ENCODE peak calls at places on chromosome X, in seven cellular contexts. T, Q, N, R, H, D and O are unnamed samples.

GRCh38 chrX:16594490-16594889 is 55.5 kb upstream of the S100G start:
- DNase-seq in N (no peak), H (no peak), D (no peak), R (no peak), T (no peak), Q (no peak), O (no peak)

GRCh38 chrX:142616636-142617035 is 409.1 kb upstream of the SPANXN4 start:
- DNase-seq in R (no peak), H (no peak), D (no peak), Q (no peak), T (no peak), N (no peak), O (no peak)

GRCh38 chrX:97539970-97540519 is 656.3 kb downstream of the RPA4 start:
- DNase-seq in R (no peak), N (no peak), D (no peak), Q (no peak), H (no peak), T (peak; percentile 0), O (no peak)

GRCh38 chrX:49754238-49754857 is 58.6 kb upstream of the PAGE1 start:
- DNase-seq in N (peak; percentile 32), Q (peak; percentile 57), D (peak; percentile 4), H (no peak), T (peak; percentile 30), R (peak; percentile 56), O (peak; percentile 51)

GRCh38 chrX:29065477-29065876 is 478.2 kb downstream of the IL1RAPL1 start:
- DNase-seq in N (no peak), T (no peak), R (no peak), H (no peak), Q (no peak), D (no peak), O (no peak)

GRCh38 chrX:36978886-36979285 is 29.3 kb upstream of the FAM47C start:
- DNase-seq in D (no peak), T (peak; percentile 0), N (no peak), Q (no peak), R (no peak), H (no peak), O (no peak)

GRCh38 chrX:69060631-69061408 is 104.4 kb downstream of the PJA1 start:
- DNase-seq in T (peak; percentile 11), N (peak; percentile 21), H (no peak), D (no peak), Q (no peak), R (no peak), O (peak; percentile 4)

GRCh38 chrX:81202413-81202794 is 502 bp downstream of the SH3BGRL start:
- DNase-seq in H (no peak), T (no peak), N (no peak), R (no peak), D (no peak), Q (no peak), O (peak; percentile 53)

GRCh38 chrX:46268429-46268828 is 276.8 kb downstream of the ZNF674 start:
- DNase-seq in R (no peak), T (no peak), Q (peak; percentile 45), H (no peak), D (peak; percentile 13), N (no peak), O (peak; percentile 71)

GRCh38 chrX:119234931-119235555 is 1.0 kb upstream of the PGRMC1 start:
- DNase-seq in R (no peak), T (peak; percentile 80), H (no peak), D (no peak), Q (no peak), N (peak; percentile 5), O (no peak)

GRCh38 chrX:40291553-40291952 is 193.8 kb upstream of the BCOR start:
- DNase-seq in N (no peak), T (no peak), D (no peak), H (no peak), R (no peak), Q (no peak), O (no peak)

GRCh38 chrX:118383120-118383519 is 37.2 kb downstream of the WDR44 start:
- DNase-seq in N (no peak), D (no peak), H (no peak), T (no peak), Q (no peak), R (no peak), O (no peak)

GRCh38 chrX:29172880-29173279 is 585.6 kb downstream of the IL1RAPL1 start:
- DNase-seq in H (no peak), D (no peak), R (no peak), N (no peak), Q (peak; percentile 78), T (no peak), O (no peak)

GRCh38 chrX:154603438-154604430 is 15.3 kb downstream of the CTAG1B start:
- DNase-seq in T (peak; percentile 77), D (peak; percentile 36), Q (peak; percentile 41), N (no peak), H (no peak), R (no peak), O (peak; percentile 7)

GRCh38 chrX:153624196-153625091 is 22.6 kb upstream of the DUSP9 start:
- DNase-seq in D (no peak), H (peak; percentile 50), T (no peak), N (no peak), R (peak; percentile 38), Q (no peak), O (no peak)

GRCh38 chrX:3757510-3758025 is 44.1 kb upstream of the PRKX start:
- DNase-seq in Q (no peak), H (no peak), T (no peak), N (no peak), D (no peak), R (no peak), O (no peak)

GRCh38 chrX:1558761-1559468 is 21.9 kb upstream of the P2RY8 start:
- DNase-seq in N (no peak), T (no peak), D (no peak), Q (no peak), H (no peak), R (no peak), O (no peak)

GRCh38 chrX:67922950-67923349 is 379.1 kb downstream of the AR start:
- DNase-seq in Q (no peak), N (no peak), H (no peak), R (no peak), T (no peak), D (no peak), O (peak; percentile 0)

GRCh38 chrX:39740078-39740477 is 357.7 kb downstream of the BCOR start:
- DNase-seq in N (no peak), H (no peak), Q (no peak), T (no peak), R (no peak), D (no peak), O (no peak)

GRCh38 chrX:14027031-14027430 is 2.7 kb downstream of the GEMIN8 start:
- DNase-seq in N (no peak), Q (no peak), D (no peak), R (peak; percentile 58), H (no peak), T (no peak), O (peak; percentile 13)

GRCh38 chrX:107626916-107627315 is 1.4 kb upstream of the PRPS1 start:
- DNase-seq in T (no peak), D (no peak), R (no peak), N (no peak), H (no peak), Q (no peak), O (no peak)

GRCh38 chrX:107628662-107629532 is 587 bp downstream of the PRPS1 start:
- DNase-seq in T (no peak), Q (peak; percentile 51), D (peak; percentile 64), H (peak; percentile 63), R (peak; percentile 60), N (peak; percentile 3), O (peak; percentile 72)

GRCh38 chrX:107627792-107628661 is at the start of gene PRPS1:
- DNase-seq in D (peak; percentile 91), N (peak; percentile 67), T (peak; percentile 93), R (peak; percentile 92), H (peak; percentile 95), Q (peak; percentile 97), O (peak; percentile 97)

GRCh38 chrX:107630031-107630689 is 1.9 kb downstream of the PRPS1 start:
- DNase-seq in N (no peak), Q (no peak), R (no peak), T (no peak), H (no peak), D (no peak), O (no peak)

DNA sequence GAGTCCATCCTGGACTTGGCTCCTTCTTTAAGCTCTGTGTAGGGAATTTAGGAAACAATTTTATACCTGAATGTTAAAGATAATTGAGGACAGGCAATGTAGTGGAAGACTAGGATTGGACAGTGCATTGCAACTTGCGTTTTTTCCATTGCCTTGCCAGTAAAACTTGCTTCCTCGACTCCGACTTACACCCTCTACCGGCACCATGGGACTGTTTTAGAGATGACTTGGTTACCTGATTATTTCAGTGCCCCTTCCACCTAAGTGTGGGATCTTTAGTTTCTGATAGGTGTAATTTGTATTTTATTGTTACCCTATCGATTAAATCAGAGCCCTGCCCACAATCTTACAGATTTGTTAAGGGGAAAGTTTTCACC is 1.2 kb downstream of the PRPS1 start:
- DNase-seq in Q (peak; percentile 22), H (no peak), R (no peak), N (no peak), T (peak; percentile 37), D (peak; percentile 51), O (peak; percentile 48)
- TF ChIP-seq CTCF in Q (peak; percentile 35), H (no peak), R (no peak), N (peak; percentile 40), T (peak; percentile 46), D (peak; percentile 32), O (peak; percentile 19)

DNA sequence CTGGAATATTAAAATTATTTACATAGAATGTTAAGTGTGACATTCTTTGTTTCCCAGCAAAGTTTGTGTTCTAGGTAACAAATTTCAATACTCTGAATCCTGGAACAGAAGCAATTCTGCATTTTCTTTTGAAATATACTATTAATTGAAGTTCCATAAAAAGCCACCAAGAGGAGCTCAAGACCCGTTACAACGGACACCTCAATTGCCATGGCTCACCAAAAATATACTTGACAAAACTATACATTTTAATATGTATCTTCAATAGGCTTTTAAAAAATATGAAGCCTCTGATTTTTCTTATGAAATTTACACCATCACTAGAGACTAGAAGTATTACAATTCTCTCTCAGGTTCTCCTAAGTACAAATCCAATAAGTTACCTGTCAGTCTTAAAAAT is 111.4 kb downstream of the NYX start:
- DNase-seq in N (no peak), H (no peak), T (peak; percentile 20), Q (peak; percentile 44), D (peak; percentile 14), R (no peak), O (peak; percentile 36)
- TF ChIP-seq CTCF in N (peak; percentile 50), H (peak; percentile 57), T (peak; percentile 49), Q (peak; percentile 56), D (peak; percentile 65), R (peak; percentile 22), O (no peak)

DNA sequence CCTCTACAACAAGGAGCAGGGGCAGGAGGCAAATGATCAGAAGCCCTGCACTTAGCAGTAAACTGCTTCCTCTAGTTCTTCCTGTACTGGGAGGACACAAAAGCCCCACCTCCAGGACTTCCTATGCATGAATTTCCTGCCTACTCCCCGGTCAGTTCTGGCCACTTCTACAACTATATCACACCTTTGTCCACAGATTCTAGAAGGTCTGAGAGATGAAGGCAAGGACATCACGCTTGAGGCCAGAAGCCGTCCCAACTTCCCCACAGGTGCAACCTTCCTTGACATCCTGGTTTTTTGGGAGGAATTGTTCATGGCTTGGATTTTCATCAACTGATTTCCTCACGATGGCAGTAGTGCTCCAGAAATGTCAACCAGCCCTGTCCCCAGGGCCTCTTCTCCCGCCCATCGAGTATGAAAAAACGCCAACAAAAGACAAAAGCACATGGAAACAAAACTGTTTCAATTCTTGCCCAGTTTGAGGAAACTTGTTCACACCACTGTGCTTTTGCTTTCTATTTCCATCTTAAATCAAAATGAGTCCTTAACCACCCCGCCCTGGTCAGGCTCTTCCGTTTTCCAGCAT is 206.5 kb upstream of the STK26 start:
- DNase-seq in D (no peak), N (no peak), H (no peak), R (peak; percentile 65), T (peak; percentile 67), Q (no peak), O (no peak)
- TF ChIP-seq CTCF in D (peak; percentile 32), N (no peak), H (peak; percentile 37), R (peak; percentile 64), T (peak; percentile 35), Q (no peak), O (no peak)

GRCh38 chrX:24189490-24189889 is 40.0 kb downstream of the ZFX start:
- DNase-seq in D (no peak), R (no peak), H (no peak), Q (no peak), T (no peak), N (no peak), O (no peak)
- TF ChIP-seq CTCF in D (no peak), R (no peak), H (no peak), Q (no peak), T (no peak), N (no peak), O (no peak)